ENCODE peak calls at places on chromosomes 4 and X, in five cellular contexts. S is endodermal cell, O is mucosa of descending colon, U is astrocyte of the cerebellum, R is GM20000. N is an unnamed sample.

GRCh38 chr4:38654273-38654672 is 9.7 kb upstream of the KLF3 start:
- DNase-seq in U (no peak), R (no peak), O (no peak), S (peak), N (no peak)

GRCh38 chr4:187961961-187962360 is 33.6 kb upstream of the ZFP42 start:
- DNase-seq in S (no peak), R (no peak), O (no peak), U (no peak), N (no peak)

GRCh38 chr4:126973201-126973600 is 659.6 kb upstream of the INTU start:
- DNase-seq in U (no peak), R (no peak), S (no peak), O (no peak), N (no peak)

GRCh38 chrX:23803931-23804381 is 21.0 kb downstream of the SAT1 start:
- DNase-seq in S (no peak), O (no peak), U (no peak), R (no peak), N (peak)

GRCh38 chr4:53014368-53014767 is 152.3 kb downstream of the RASL11B start:
- DNase-seq in O (no peak), U (no peak), S (no peak), R (no peak), N (no peak)

GRCh38 chrX:149903889-149904748 is 23.1 kb downstream of the MAGEA8 start:
- DNase-seq in R (no peak), O (no peak), U (no peak), S (no peak), N (no peak)

GRCh38 chr4:82705169-82705568 is 93.4 kb downstream of the SCD5 start:
- DNase-seq in U (no peak), S (peak), O (no peak), R (no peak), N (no peak)

GRCh38 chrX:17521871-17522693 is 147.1 kb downstream of the NHS start:
- DNase-seq in S (peak), U (no peak), R (no peak), O (peak), N (no peak)

GRCh38 chr4:41024556-41025491 is 189.5 kb downstream of the APBB2 start:
- DNase-seq in R (no peak), S (no peak), U (no peak), O (no peak), N (no peak)

GRCh38 chr4:156294577-156294976 is 340.9 kb upstream of the CTSO start:
- DNase-seq in R (peak), S (peak), U (peak), O (peak), N (peak)

GRCh38 chrX:53445977-53446376 is 11.8 kb upstream of the HSD17B10 start:
- DNase-seq in R (no peak), S (peak), U (no peak), O (peak), N (no peak)

GRCh38 chrX:72475952-72476668 is 96.5 kb downstream of the HDAC8 start:
- DNase-seq in U (no peak), R (no peak), O (no peak), S (no peak), N (no peak)

GRCh38 chr4:99062120-99062519 is 26.5 kb downstream of the ADH5 start:
- DNase-seq in R (no peak), O (no peak), S (no peak), U (no peak), N (peak)

GRCh38 chrX:71128915-71129765 is 10.7 kb downstream of the MED12 start:
- DNase-seq in R (peak), O (peak), S (peak), U (peak), N (no peak)

GRCh38 chr4:67700874-67701850 is at the start of gene UBA6:
- DNase-seq in R (peak), U (peak), O (peak), S (peak), N (peak)

GRCh38 chrX:71222929-71223328 is at the start of gene GJB1:
- DNase-seq in O (no peak), U (no peak), R (no peak), S (no peak), N (no peak)

GRCh38 chr4:19455850-19456602 is 795.7 kb upstream of the SLIT2 start:
- DNase-seq in O (no peak), S (no peak), R (no peak), U (no peak), N (no peak)

GRCh38 chrX:53642326-53642725 is 44.2 kb downstream of the HUWE1 start:
- DNase-seq in S (no peak), O (no peak), U (no peak), R (no peak), N (no peak)

GRCh38 chr4:188439641-188440311 is 300.5 kb downstream of the TRIML1 start:
- DNase-seq in U (no peak), S (peak), R (no peak), O (no peak), N (no peak)

GRCh38 chrX:84320606-84321005 is 132.6 kb upstream of the RPS6KA6 start:
- DNase-seq in R (no peak), U (no peak), S (no peak), O (no peak), N (no peak)

GRCh38 chr4:173257732-173258717 is 76.1 kb downstream of the HMGB2 start:
- DNase-seq in R (peak), O (peak), U (peak), S (peak), N (peak)

GRCh38 chr4:51895816-51896408 is 53.0 kb downstream of the DCUN1D4 start:
- DNase-seq in O (peak), R (peak), S (peak), U (peak), N (no peak)

GRCh38 chrX:49810233-49810632 is 18.9 kb upstream of the PAGE4 start:
- DNase-seq in U (no peak), S (no peak), O (no peak), R (no peak), N (no peak)

GRCh38 chr4:139167774-139168444 is 9.1 kb downstream of the ELF2 start:
- DNase-seq in O (no peak), U (no peak), S (no peak), R (peak), N (peak)

GRCh38 chr4:127782275-127783025 is at the start of gene HSPA4L:
- DNase-seq in U (no peak), R (peak), S (no peak), O (peak), N (no peak)

GRCh38 chrX:40366661-40367060 is 214.1 kb upstream of the ATP6AP2 start:
- DNase-seq in U (no peak), R (no peak), S (peak), O (no peak), N (no peak)

GRCh38 chrX:40371376-40371775 is 209.4 kb upstream of the ATP6AP2 start:
- DNase-seq in S (peak), R (no peak), U (no peak), O (no peak), N (no peak)

GRCh38 chrX:40373025-40373424 is 207.7 kb upstream of the ATP6AP2 start:
- DNase-seq in R (no peak), U (no peak), O (no peak), S (no peak), N (no peak)

GRCh38 chrX:40373641-40374040 is 207.1 kb upstream of the ATP6AP2 start:
- DNase-seq in U (no peak), O (no peak), S (no peak), R (no peak), N (no peak)

GRCh38 chrX:40368611-40369061 is 212.1 kb upstream of the ATP6AP2 start:
- DNase-seq in R (no peak), O (no peak), U (no peak), S (peak), N (no peak)
- TF ChIP-seq CTCF in R (no peak), O (no peak), U (no peak), S (no peak), N (no peak)

GRCh38 chrX:153580700-153581386 is 18.1 kb downstream of the CCNQ start:
- DNase-seq in O (peak), R (no peak), S (peak), U (no peak), N (no peak)
- TF ChIP-seq CTCF in O (no peak), R (no peak), S (peak), U (peak), N (peak)

DNA sequence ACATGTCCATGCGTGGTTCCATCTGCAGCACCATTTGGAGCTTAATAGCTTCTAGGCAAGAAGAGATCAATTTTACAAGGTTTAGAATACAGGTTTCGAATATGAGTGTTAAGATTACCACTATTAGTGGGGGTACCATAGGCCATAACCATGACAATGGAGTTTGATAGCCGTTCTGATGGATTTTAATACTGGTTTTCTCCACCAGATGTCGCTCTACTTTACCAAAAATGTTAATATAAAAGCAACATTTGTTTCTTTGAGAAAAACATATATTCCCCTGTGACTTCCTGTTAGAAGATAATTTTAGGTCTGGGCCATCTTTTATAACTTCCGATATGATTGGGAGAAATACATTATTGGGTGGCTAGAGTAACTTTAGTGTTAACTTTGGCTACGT is 499.7 kb upstream of the POU3F4 start:
- DNase-seq in O (no peak), U (no peak), S (no peak), R (no peak), N (no peak)
- TF ChIP-seq CTCF in O (no peak), U (peak), S (peak), R (no peak), N (peak)

GRCh38 chrX:100830547-100830946 is 10.4 kb downstream of the CSTF2 start:
- DNase-seq in U (no peak), S (no peak), O (no peak), R (peak), N (no peak)

GRCh38 chrX:100830143-100830542 is 10.0 kb downstream of the CSTF2 start:
- DNase-seq in O (no peak), U (no peak), R (no peak), S (no peak), N (no peak)

GRCh38 chrX:100831219-100831946 is 11.2 kb downstream of the CSTF2 start:
- DNase-seq in U (no peak), S (no peak), O (no peak), R (no peak), N (no peak)

GRCh38 chrX:100829730-100830129 is 9.5 kb downstream of the CSTF2 start:
- DNase-seq in S (no peak), U (no peak), R (peak), O (no peak), N (no peak)
- TF ChIP-seq CTCF in S (no peak), U (no peak), R (no peak), O (no peak), N (no peak)

GRCh38 chrX:48761674-48762471 is at the start of gene GLOD5:
- DNase-seq in S (peak), R (no peak), O (peak), U (no peak), N (no peak)
- TF ChIP-seq CTCF in S (peak), R (no peak), O (no peak), U (no peak), N (peak)